ENCODE peak calls at places on chromosomes 4 and X, in four cellular contexts. K is fibroblast of lung, D is spleen, N is colonic mucosa. B is an unnamed sample. For H3K4me1 and H3K36me3, the result is how much of the 10 kb centered on the place peaks cover.

GRCh38 chr4:108571027-108571569 is 49.3 kb upstream of the RPL34 start:
- DNase-seq in K (peak), D (no peak), N (no peak), B (no peak)

GRCh38 chrX:46673596-46673995 is 85.3 kb downstream of the SLC9A7 start:
- DNase-seq in K (no peak), D (no peak), N (no peak), B (no peak)

GRCh38 chr4:101555341-101555880 is 208.1 kb upstream of the PPP3CA start:
- DNase-seq in K (peak), D (no peak), N (no peak), B (no peak)

GRCh38 chr4:3108211-3108610 is 33.7 kb downstream of the HTT start:
- DNase-seq in K (no peak), D (no peak), N (no peak), B (no peak)

GRCh38 chrX:38727668-38728067 is 73.6 kb upstream of the MID1IP1 start:
- DNase-seq in K (no peak), D (no peak), N (no peak), B (no peak)

GRCh38 chr4:77821775-77822174 is 2.6 kb upstream of the CNOT6L start:
- DNase-seq in K (no peak), D (no peak), N (no peak), B (no peak)

GRCh38 chr4:22635692-22636091 is 57.0 kb upstream of the GBA3 start:
- DNase-seq in K (no peak), D (no peak), N (no peak), B (no peak)

GRCh38 chrX:2463973-2464676 is 36.7 kb downstream of the DHRSX start:
- DNase-seq in K (peak), D (no peak), N (no peak), B (peak)

GRCh38 chr4:112604590-112604989 is 32.1 kb downstream of the ZGRF1 start:
- DNase-seq in K (peak), D (no peak), N (peak), B (no peak)

GRCh38 chr4:6387946-6388345 is 84.5 kb downstream of the PPP2R2C start:
- DNase-seq in K (no peak), D (no peak), N (no peak), B (no peak)

GRCh38 chr4:51843309-51844156 is 580 bp downstream of the DCUN1D4 start:
- DNase-seq in K (peak), D (peak), N (peak), B (no peak)

GRCh38 chr4:123833156-123833555 is 436.6 kb downstream of the SPRY1 start:
- DNase-seq in K (peak), D (no peak), N (no peak), B (no peak)
- H3K4me1 ChIP-seq in K (under half), D (under half), N (under half), B (under half)

DNA sequence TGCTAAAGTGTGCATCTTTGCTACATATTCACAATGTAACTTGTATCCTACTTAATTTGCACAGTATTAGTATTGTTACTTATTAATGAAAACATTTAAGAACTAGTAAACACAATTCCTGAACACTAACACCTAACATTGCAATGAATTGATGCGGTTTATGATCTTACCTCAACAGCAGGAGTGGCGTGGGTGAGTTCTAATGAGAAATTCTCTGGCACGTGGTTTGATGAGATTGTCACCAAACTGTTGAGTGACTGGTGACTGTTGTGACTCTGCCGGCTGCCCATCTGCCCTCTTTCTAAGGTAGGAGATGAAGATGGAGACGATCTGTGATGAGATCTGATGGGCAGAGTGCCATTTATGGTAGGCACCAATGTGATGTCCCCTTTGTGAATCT is 2.9 kb downstream of the PCDH18 start:
- DNase-seq in K (peak), D (no peak), N (no peak), B (no peak)
- H3K4me3 ChIP-seq in K (peak), D (peak), N (peak), B (no peak)

DNA sequence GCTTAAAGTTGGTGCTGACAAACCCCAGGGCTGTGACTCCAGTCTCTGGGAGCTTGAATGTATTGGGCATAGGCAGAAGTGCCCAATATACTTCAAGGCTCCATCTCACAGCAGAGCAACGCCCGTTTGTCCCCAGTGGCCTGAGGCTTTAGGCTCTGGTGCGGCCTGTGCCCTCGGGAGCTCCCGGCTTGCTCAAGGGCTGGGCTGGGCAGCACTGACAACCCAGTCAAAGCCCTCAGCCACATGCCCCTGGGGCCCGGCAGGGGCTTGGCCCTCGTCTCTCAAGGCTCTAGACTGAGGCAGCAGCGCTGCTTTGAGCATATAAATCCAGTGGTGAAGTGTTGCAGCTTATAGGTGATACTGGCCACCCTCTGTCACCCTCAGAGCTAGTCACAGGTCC is 203.7 kb downstream of the AFAP1 start:
- DNase-seq in K (no peak), D (peak), N (no peak), B (no peak)
- H3K36me3 ChIP-seq in K (under half), D (under half), N (under half), B (under half)

DNA sequence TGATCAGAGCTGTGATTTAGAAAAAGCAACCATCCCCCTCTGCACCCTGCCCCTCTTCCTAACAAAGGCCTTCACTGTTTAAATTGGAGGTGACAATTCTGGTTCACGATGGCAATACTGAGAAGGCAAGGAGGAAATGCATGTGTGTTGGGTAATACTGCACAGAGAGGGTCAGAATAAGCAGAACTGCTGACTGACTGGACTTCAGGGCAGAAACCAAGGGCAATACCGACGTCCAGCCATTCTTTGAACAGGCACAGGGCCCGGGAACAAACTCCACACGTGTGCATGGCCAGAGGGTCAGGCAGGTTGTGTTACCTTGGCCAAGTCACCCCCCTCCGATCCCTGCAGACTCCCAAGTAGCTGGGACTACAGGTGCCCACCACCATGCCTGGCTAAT is 6.0 kb downstream of the ACSL1 start:
- DNase-seq in K (no peak), D (no peak), N (no peak), B (no peak)
- H3K4me1 ChIP-seq in K (under half), D (half or more), N (under half), B (under half)

DNA sequence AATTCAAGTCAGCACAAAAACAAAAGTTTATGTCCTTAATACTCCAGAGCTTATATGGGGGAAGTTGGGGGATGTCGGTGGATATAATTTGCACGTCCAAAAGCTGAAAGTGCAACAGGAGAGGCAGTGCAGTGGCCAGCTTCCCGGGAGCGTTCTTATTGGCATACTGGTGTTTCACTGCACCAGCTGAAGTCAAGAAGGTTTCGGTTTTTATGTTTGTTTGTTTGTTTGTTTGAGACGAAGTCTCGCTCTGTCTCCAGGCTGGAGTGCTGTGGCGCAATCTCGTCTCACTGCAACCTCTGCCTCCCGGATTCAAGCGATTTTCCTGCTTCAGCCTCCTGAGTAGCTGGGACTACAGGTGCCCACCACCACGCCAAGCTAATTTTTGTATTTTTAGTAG is 28.6 kb upstream of the TLR3 start:
- DNase-seq in K (no peak), D (no peak), N (no peak), B (no peak)
- H3K4me3 ChIP-seq in K (no peak), D (no peak), N (no peak), B (no peak)

GRCh38 chrX:136868283-136869055 is 12.1 kb downstream of the RBMX start:
- DNase-seq in K (no peak), D (no peak), N (no peak), B (no peak)
- H3K36me3 ChIP-seq in K (under half), D (half or more), N (under half), B (under half)

GRCh38 chrX:69022430-69022829 is 142.8 kb downstream of the PJA1 start:
- DNase-seq in K (no peak), D (no peak), N (no peak), B (no peak)
- H3K4me1 ChIP-seq in K (under half), D (under half), N (under half), B (under half)

DNA sequence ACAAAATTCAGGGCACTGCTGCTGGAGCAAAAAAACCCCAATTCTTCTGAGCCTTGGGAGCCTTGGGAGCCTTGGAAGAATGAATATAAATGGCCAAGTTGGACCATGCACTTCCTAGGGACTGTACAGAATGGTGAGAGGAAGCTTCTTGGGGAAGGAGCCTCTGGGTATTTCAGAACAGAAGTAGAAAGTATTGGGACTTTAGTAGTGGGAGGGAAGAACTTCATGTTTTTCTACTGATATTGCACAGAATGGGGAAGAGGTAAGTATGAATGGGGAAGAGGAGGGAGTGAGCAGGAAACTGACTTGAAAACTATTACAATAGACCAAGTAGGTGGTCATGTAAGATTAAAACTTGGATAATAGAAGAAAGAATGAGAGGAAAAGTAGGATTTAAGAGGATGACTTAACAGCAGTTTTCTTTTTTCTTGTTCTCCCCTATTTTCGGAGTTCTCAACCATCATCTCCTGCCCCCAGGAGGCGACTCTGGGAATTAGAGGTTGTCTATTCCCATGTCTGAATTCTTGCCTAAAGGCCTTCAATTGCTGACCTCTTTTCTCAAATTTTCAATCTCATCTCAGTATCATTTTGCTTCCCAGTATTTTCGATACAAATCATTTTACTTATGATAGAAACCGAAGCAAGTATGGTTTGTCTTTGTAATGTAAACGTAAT is 44.5 kb upstream of the TAPT1 start:
- DNase-seq in K (no peak), D (no peak), N (no peak), B (no peak)
- H3K4me3 ChIP-seq in K (no peak), D (no peak), N (no peak), B (no peak)

B was measured in Caco-2.